ENCODE peak calls at places on chromosomes 12 and 14, in six cellular contexts. One of them, this sample, is unnamed.

GRCh38 chr12:105733579-105733978 is 403.1 kb downstream of the C12orf75 start:
- DNase-seq in IMR-90: no peak
- DNase-seq in HFF-Myc: no peak
- DNase-seq in tibial artery: no peak
- DNase-seq in transverse colon: no peak
- DNase-seq in GM10248: no peak
- DNase-seq in this sample: no peak

GRCh38 chr14:72610831-72611200 is 283.1 kb downstream of the DPF3 start:
- DNase-seq in GM10248: no peak
- DNase-seq in HFF-Myc: no peak
- DNase-seq in IMR-90: no peak
- DNase-seq in tibial artery: no peak
- DNase-seq in transverse colon: no peak
- DNase-seq in this sample: no peak

GRCh38 chr14:106879241-106879640 is 1352.9 kb downstream of the TMEM121 start:
- DNase-seq in IMR-90: no peak
- DNase-seq in tibial artery: no peak
- DNase-seq in HFF-Myc: no peak
- DNase-seq in transverse colon: peak
- DNase-seq in GM10248: peak
- DNase-seq in this sample: no peak

GRCh38 chr14:72476657-72477499 is 417.0 kb downstream of the DPF3 start:
- DNase-seq in tibial artery: no peak
- DNase-seq in IMR-90: peak
- DNase-seq in HFF-Myc: peak
- DNase-seq in GM10248: peak
- DNase-seq in transverse colon: peak
- DNase-seq in this sample: no peak

GRCh38 chr12:132385375-132385774 is 56.0 kb upstream of the GALNT9 start:
- DNase-seq in HFF-Myc: no peak
- DNase-seq in transverse colon: no peak
- DNase-seq in tibial artery: no peak
- DNase-seq in GM10248: no peak
- DNase-seq in IMR-90: no peak
- DNase-seq in this sample: no peak

GRCh38 chr12:8742501-8742900 is 44.7 kb downstream of the RIMKLB start:
- DNase-seq in GM10248: no peak
- DNase-seq in tibial artery: no peak
- DNase-seq in IMR-90: peak
- DNase-seq in HFF-Myc: no peak
- DNase-seq in transverse colon: no peak
- DNase-seq in this sample: no peak

GRCh38 chr14:54564071-54564798 is 2.7 kb upstream of the SAMD4A start:
- DNase-seq in tibial artery: no peak
- DNase-seq in HFF-Myc: no peak
- DNase-seq in GM10248: peak
- DNase-seq in transverse colon: no peak
- DNase-seq in IMR-90: peak
- DNase-seq in this sample: no peak

GRCh38 chr12:125013816-125014442 is 20.5 kb downstream of the BRI3BP start:
- DNase-seq in IMR-90: no peak
- DNase-seq in GM10248: no peak
- DNase-seq in transverse colon: no peak
- DNase-seq in HFF-Myc: no peak
- DNase-seq in tibial artery: no peak
- DNase-seq in this sample: no peak

GRCh38 chr12:56082967-56083366 is 3.0 kb downstream of the ERBB3 start:
- DNase-seq in HFF-Myc: no peak
- DNase-seq in IMR-90: no peak
- DNase-seq in transverse colon: no peak
- DNase-seq in GM10248: no peak
- DNase-seq in tibial artery: no peak
- DNase-seq in this sample: no peak

GRCh38 chr14:54817506-54817905 is 85.1 kb downstream of the GCH1 start:
- DNase-seq in HFF-Myc: no peak
- DNase-seq in tibial artery: no peak
- DNase-seq in transverse colon: no peak
- DNase-seq in GM10248: no peak
- DNase-seq in IMR-90: no peak
- DNase-seq in this sample: no peak

GRCh38 chr12:559208-559905 is 99.6 kb downstream of the B4GALNT3 start:
- DNase-seq in HFF-Myc: no peak
- DNase-seq in GM10248: no peak
- DNase-seq in transverse colon: no peak
- DNase-seq in tibial artery: no peak
- DNase-seq in IMR-90: no peak
- DNase-seq in this sample: no peak

GRCh38 chr14:41235466-41235865 is 371.2 kb upstream of the LRFN5 start:
- DNase-seq in IMR-90: no peak
- DNase-seq in tibial artery: no peak
- DNase-seq in transverse colon: no peak
- DNase-seq in GM10248: no peak
- DNase-seq in HFF-Myc: no peak
- DNase-seq in this sample: no peak

GRCh38 chr12:108241961-108242360 is 97.2 kb downstream of the CMKLR1 start:
- DNase-seq in IMR-90: no peak
- DNase-seq in GM10248: no peak
- DNase-seq in transverse colon: no peak
- DNase-seq in HFF-Myc: no peak
- DNase-seq in tibial artery: no peak
- DNase-seq in this sample: no peak

GRCh38 chr12:57343703-57344378 is 87.0 kb downstream of the R3HDM2 start:
- DNase-seq in IMR-90: no peak
- DNase-seq in transverse colon: no peak
- DNase-seq in tibial artery: no peak
- DNase-seq in GM10248: peak
- DNase-seq in HFF-Myc: no peak
- DNase-seq in this sample: no peak

GRCh38 chr14:22556021-22556989 is 32.7 kb downstream of the DAD1 start:
- DNase-seq in GM10248: peak
- DNase-seq in tibial artery: no peak
- DNase-seq in transverse colon: peak
- DNase-seq in IMR-90: peak
- DNase-seq in HFF-Myc: no peak
- DNase-seq in this sample: no peak

GRCh38 chr14:74459289-74459946 is 33.4 kb upstream of the SYNDIG1L start:
- DNase-seq in IMR-90: peak
- DNase-seq in GM10248: peak
- DNase-seq in tibial artery: peak
- DNase-seq in HFF-Myc: peak
- DNase-seq in transverse colon: no peak
- DNase-seq in this sample: no peak

GRCh38 chr14:92687681-92688433 is 60.6 kb downstream of the LGMN start:
- DNase-seq in transverse colon: no peak
- DNase-seq in IMR-90: no peak
- DNase-seq in GM10248: no peak
- DNase-seq in tibial artery: no peak
- DNase-seq in HFF-Myc: no peak
- DNase-seq in this sample: no peak

GRCh38 chr12:103128862-103129501 is 171.5 kb downstream of the ASCL1 start:
- DNase-seq in tibial artery: no peak
- DNase-seq in HFF-Myc: no peak
- DNase-seq in IMR-90: no peak
- DNase-seq in transverse colon: no peak
- DNase-seq in GM10248: no peak
- DNase-seq in this sample: no peak

GRCh38 chr12:20588057-20588456 is 107.1 kb upstream of the SLCO1C1 start:
- DNase-seq in HFF-Myc: no peak
- DNase-seq in transverse colon: no peak
- DNase-seq in IMR-90: no peak
- DNase-seq in GM10248: no peak
- DNase-seq in tibial artery: no peak
- DNase-seq in this sample: no peak

GRCh38 chr12:89345830-89346740 is 6.2 kb downstream of the DUSP6 start:
- DNase-seq in GM10248: peak
- DNase-seq in tibial artery: peak
- DNase-seq in IMR-90: peak
- DNase-seq in HFF-Myc: peak
- DNase-seq in transverse colon: peak
- DNase-seq in this sample: no peak

GRCh38 chr12:132458441-132459225 is 31.3 kb upstream of the FBRSL1 start:
- DNase-seq in tibial artery: no peak
- DNase-seq in IMR-90: no peak
- DNase-seq in HFF-Myc: no peak
- DNase-seq in GM10248: no peak
- DNase-seq in transverse colon: no peak
- DNase-seq in this sample: no peak

GRCh38 chr12:52949413-52950331 is 754 bp downstream of the KRT18 start:
- DNase-seq in tibial artery: no peak
- DNase-seq in HFF-Myc: peak
- DNase-seq in GM10248: no peak
- DNase-seq in IMR-90: peak
- DNase-seq in transverse colon: peak
- DNase-seq in this sample: no peak

GRCh38 chr14:97978336-97978735 is 1181.2 kb downstream of the VRK1 start:
- DNase-seq in tibial artery: peak
- DNase-seq in HFF-Myc: no peak
- DNase-seq in IMR-90: no peak
- DNase-seq in transverse colon: peak
- DNase-seq in GM10248: peak
- DNase-seq in this sample: peak
- TF ChIP-seq CTCF in tibial artery: peak
- TF ChIP-seq CTCF in HFF-Myc: no peak
- TF ChIP-seq CTCF in IMR-90: no peak
- TF ChIP-seq CTCF in transverse colon: peak
- TF ChIP-seq CTCF in GM10248: no peak
- TF ChIP-seq CTCF in this sample: no peak

GRCh38 chr14:104428333-104428851 is 151.2 kb upstream of the C14orf180 start:
- DNase-seq in transverse colon: no peak
- DNase-seq in GM10248: no peak
- DNase-seq in HFF-Myc: no peak
- DNase-seq in tibial artery: no peak
- DNase-seq in IMR-90: no peak
- DNase-seq in this sample: no peak

GRCh38 chr14:104427126-104427851 is 152.3 kb upstream of the C14orf180 start:
- DNase-seq in GM10248: no peak
- DNase-seq in tibial artery: no peak
- DNase-seq in HFF-Myc: no peak
- DNase-seq in transverse colon: no peak
- DNase-seq in IMR-90: no peak
- DNase-seq in this sample: no peak

GRCh38 chr14:104428860-104429259 is 150.7 kb upstream of the C14orf180 start:
- DNase-seq in IMR-90: no peak
- DNase-seq in tibial artery: no peak
- DNase-seq in HFF-Myc: no peak
- DNase-seq in GM10248: no peak
- DNase-seq in transverse colon: no peak
- DNase-seq in this sample: no peak

GRCh38 chr14:104431351-104431928 is 148.1 kb upstream of the C14orf180 start:
- DNase-seq in transverse colon: no peak
- DNase-seq in tibial artery: no peak
- DNase-seq in HFF-Myc: no peak
- DNase-seq in IMR-90: no peak
- DNase-seq in GM10248: no peak
- DNase-seq in this sample: no peak

DNA sequence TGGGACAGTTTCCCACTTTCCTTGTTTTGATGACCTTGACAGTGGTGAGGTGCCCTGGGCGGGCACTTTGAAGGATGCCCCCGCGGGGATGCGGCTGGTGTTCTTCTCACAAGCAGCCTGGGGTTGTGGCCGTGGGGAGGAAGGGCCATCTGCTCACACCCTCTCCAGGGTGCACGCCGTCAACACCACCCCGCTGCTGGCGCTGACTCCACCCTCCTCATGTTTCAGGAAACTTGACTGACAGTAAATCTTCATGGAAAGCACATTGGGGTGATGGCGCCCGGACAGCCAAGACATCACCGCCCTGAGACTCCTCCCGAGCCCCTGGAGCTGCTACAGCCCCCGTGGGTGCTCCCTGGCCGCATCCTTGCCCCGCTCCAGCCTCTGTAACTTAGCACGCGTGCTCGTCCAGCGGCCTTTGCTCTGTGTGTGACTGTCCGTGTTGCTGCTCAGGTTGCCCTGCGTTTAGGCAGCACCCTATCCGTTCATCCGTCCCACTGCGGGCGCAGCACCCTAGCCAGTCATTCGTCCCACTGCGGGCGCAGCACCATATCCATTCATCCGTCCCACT is 150.2 kb upstream of the C14orf180 start:
- DNase-seq in transverse colon: no peak
- DNase-seq in IMR-90: no peak
- DNase-seq in HFF-Myc: no peak
- DNase-seq in tibial artery: no peak
- DNase-seq in GM10248: no peak
- DNase-seq in this sample: no peak
- TF ChIP-seq CTCF in transverse colon: no peak
- TF ChIP-seq CTCF in IMR-90: no peak
- TF ChIP-seq CTCF in HFF-Myc: no peak
- TF ChIP-seq CTCF in tibial artery: no peak
- TF ChIP-seq CTCF in GM10248: no peak
- TF ChIP-seq CTCF in this sample: no peak

DNA sequence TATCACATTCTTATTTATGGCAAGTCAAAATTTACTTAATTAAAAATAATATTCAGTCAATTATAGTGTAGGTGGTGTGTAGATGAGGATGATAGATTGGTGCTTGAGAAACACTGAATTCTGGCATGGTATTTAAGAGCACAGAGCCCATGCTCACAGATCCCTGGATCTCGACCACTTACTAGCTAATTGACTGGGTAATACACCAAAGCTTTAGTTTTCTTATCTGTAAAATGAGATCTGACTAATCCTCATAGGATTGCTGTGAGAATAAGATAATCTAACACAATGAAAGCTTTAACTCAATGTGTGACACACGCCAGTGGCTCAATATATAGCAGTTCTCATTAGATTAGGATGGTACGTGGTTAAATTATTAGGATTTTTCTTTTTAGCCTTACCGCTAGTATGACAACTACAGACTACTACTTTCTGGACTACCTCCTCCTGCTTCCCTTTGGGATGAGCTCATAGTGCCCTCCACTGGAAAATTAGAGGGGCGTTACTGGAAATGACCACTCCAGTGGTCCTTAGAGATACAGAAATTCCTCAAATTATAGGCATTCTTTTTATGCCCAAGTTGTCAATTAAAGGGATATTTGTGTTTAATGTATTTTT is 482.8 kb upstream of the TBX3 start:
- DNase-seq in IMR-90: peak
- DNase-seq in transverse colon: no peak
- DNase-seq in tibial artery: no peak
- DNase-seq in GM10248: no peak
- DNase-seq in HFF-Myc: no peak
- DNase-seq in this sample: no peak
- TF ChIP-seq CTCF in IMR-90: peak
- TF ChIP-seq CTCF in transverse colon: no peak
- TF ChIP-seq CTCF in tibial artery: no peak
- TF ChIP-seq CTCF in GM10248: no peak
- TF ChIP-seq CTCF in HFF-Myc: peak
- TF ChIP-seq CTCF in this sample: no peak

DNA sequence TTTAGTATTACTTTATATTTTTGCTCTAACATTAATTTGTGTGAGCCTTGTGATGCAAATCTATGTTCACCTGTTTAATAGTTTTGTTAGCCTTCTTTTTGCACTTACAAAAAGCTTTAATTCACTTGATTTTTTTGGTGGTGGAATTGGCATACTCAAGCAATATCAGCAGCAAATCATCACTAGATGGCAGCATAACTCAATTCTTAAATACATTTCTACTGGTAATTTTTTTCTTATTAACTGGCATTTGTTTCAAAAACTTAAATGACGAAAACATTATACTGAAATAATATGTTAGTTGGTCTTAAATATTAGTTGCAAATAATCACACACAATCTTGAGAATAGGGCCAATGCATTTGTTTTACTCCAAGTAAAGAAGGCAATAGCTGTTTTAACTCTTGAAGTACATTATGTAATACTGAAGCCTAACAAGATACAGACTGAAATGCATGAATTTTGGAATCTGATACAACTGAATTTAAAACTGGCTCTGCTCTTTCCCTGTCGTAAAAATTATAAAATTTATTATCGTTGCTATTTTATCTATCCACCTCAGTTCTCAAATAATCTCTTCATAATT is 151.5 kb downstream of the ATXN7L3B start:
- DNase-seq in transverse colon: no peak
- DNase-seq in GM10248: peak
- DNase-seq in IMR-90: peak
- DNase-seq in HFF-Myc: peak
- DNase-seq in tibial artery: no peak
- DNase-seq in this sample: no peak
- TF ChIP-seq CTCF in transverse colon: peak
- TF ChIP-seq CTCF in GM10248: peak
- TF ChIP-seq CTCF in IMR-90: peak
- TF ChIP-seq CTCF in HFF-Myc: peak
- TF ChIP-seq CTCF in tibial artery: peak
- TF ChIP-seq CTCF in this sample: peak